ENCODE peak calls at places on chromosomes 11 and 22, in eight cellular contexts. U is GM10248; I is hepatocyte; W is CD4-positive, alpha-beta T cell; A is body of pancreas; K is B cell; X is fibroblast of villous mesenchyme; O is cardiac muscle cell. F is an unnamed sample.

GRCh38 chr11:72703281-72704008 is 29.2 kb upstream of the PDE2A start:
- DNase-seq in U (no peak), I (peak), W (no peak), A (peak), K (no peak), X (peak), O (no peak), F (no peak)

GRCh38 chr22:39530692-39531331 is 1.7 kb downstream of the RPS19BP1 start:
- DNase-seq in U (no peak), I (peak), W (no peak), A (no peak), K (no peak), X (peak), O (peak), F (no peak)

GRCh38 chr11:12993626-12994025 is 15.5 kb upstream of the RASSF10 start:
- DNase-seq in U (no peak), I (no peak), W (no peak), A (no peak), K (no peak), X (no peak), O (no peak), F (no peak)

GRCh38 chr11:131626761-131627160 is 256.3 kb downstream of the NTM start:
- DNase-seq in U (no peak), I (no peak), W (no peak), A (no peak), K (no peak), X (no peak), O (no peak), F (no peak)

GRCh38 chr11:64032050-64032449 is 3.7 kb upstream of the FLRT1 start:
- DNase-seq in U (no peak), I (no peak), W (no peak), A (no peak), K (no peak), X (no peak), O (no peak), F (no peak)

GRCh38 chr11:57370251-57370650 is 10.7 kb downstream of the PRG3 start:
- DNase-seq in U (no peak), I (no peak), W (no peak), A (no peak), K (no peak), X (no peak), O (no peak), F (no peak)

GRCh38 chr11:14189874-14190273 is 169.1 kb downstream of the RRAS2 start:
- DNase-seq in U (no peak), I (no peak), W (no peak), A (peak), K (no peak), X (peak), O (no peak), F (no peak)

GRCh38 chr11:28400236-28401100 is 292.3 kb downstream of the METTL15 start:
- DNase-seq in U (no peak), I (no peak), W (no peak), A (no peak), K (no peak), X (peak), O (no peak), F (no peak)

GRCh38 chr11:47797633-47798032 is 30.5 kb upstream of the FNBP4 start:
- DNase-seq in U (no peak), I (no peak), W (no peak), A (no peak), K (no peak), X (peak), O (no peak), F (no peak)

GRCh38 chr11:8709002-8709672 is 26.5 kb downstream of the RPL27A start:
- DNase-seq in U (no peak), I (peak), W (no peak), A (peak), K (no peak), X (peak), O (no peak), F (no peak)

GRCh38 chr11:111069076-111069475 is 176.4 kb upstream of the POU2AF2 start:
- DNase-seq in U (no peak), I (no peak), W (no peak), A (no peak), K (no peak), X (peak), O (no peak), F (no peak)
- TF ChIP-seq CTCF in U (no peak), I (no peak), W (no peak), A (no peak), K (no peak), X (peak), O (peak), F (no peak)

GRCh38 chr22:29348956-29349355 is 33.5 kb upstream of the RASL10A start:
- DNase-seq in U (no peak), I (no peak), W (no peak), A (no peak), K (no peak), X (no peak), O (no peak), F (no peak)
- TF ChIP-seq CTCF in U (no peak), I (no peak), W (no peak), A (no peak), K (no peak), X (no peak), O (no peak), F (no peak)

DNA sequence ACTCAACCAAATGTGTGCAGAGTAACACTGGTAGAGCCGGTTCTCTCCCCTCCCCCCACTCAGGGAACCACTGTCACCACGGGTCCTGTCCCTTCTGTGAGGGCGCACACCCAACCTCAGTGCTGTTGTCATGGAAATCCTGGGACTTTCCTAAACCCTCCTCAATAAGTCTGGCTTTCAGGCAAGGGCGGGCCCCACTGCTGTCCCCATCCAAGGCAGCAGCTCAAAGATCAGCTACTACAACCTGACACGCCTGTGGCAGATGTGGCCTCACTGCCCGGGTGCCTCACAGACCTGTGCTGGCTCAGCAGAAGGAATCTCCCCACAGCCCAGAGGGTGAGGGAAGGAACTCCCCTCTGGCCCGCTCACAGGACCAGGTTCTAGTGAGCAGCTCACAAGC is 2.2 kb downstream of the PRODH start:
- DNase-seq in U (no peak), I (no peak), W (no peak), A (no peak), K (no peak), X (no peak), O (no peak), F (no peak)
- TF ChIP-seq CTCF in U (no peak), I (no peak), W (no peak), A (no peak), K (no peak), X (no peak), O (no peak), F (no peak)

DNA sequence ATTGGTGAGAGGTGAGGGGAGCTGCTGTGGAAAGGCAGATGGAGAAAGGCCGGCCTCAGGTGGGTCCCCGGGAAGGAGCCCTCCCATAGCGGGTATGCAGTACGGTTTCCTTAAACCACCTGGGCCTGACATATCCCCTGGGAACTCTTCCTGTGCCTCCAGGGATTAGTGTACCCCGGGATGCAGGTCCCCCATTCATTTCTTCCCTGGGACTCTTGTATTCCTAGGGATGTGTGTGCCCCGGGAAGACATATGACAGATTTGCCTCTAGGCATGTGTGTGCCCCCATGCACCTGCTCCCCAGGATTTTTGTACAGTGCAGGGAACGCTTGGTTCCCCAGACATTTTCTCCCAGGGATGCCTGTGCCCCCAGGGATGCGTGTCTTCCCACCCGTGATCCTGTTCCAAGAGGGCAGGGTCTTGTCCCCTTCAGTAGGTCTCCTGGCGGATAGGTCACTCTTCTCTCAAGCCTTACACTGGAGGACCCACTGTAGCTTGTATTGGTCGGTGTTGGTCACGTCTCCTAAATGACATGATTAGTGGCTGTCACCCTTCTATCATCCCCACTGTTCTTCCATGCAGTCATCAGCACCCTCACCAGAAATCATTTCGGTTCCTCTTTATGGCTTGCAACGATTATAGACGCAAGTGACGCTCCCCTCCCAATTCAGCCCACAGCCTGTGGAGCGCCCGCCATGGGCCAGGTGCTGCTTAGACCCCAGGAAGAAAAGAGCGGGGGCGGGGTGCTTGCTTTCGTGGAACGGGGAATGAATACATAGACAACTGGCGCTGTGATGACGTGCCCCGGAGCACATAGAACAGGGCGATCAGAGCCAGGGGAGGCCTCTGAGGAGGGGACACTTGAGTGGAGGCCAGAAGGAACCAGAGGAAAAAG is 1.3 kb downstream of the PARVB start:
- DNase-seq in U (peak), I (no peak), W (no peak), A (peak), K (peak), X (no peak), O (no peak), F (peak)
- TF ChIP-seq CTCF in U (no peak), I (no peak), W (no peak), A (no peak), K (no peak), X (no peak), O (no peak), F (no peak)

GRCh38 chr11:42407379-42407778 is 904.4 kb upstream of the API5 start:
- DNase-seq in U (no peak), I (peak), W (no peak), A (peak), K (no peak), X (no peak), O (peak), F (peak)
- TF ChIP-seq CTCF in U (no peak), I (peak), W (no peak), A (no peak), K (no peak), X (no peak), O (peak), F (peak)

GRCh38 chr22:50141891-50142363 is 28.6 kb upstream of the PANX2 start:
- DNase-seq in U (no peak), I (no peak), W (no peak), A (no peak), K (no peak), X (peak), O (peak), F (no peak)
- TF ChIP-seq CTCF in U (no peak), I (peak), W (no peak), A (no peak), K (no peak), X (peak), O (peak), F (no peak)

GRCh38 chr22:22584722-22585121 is 25.7 kb upstream of the PRAME start:
- DNase-seq in U (no peak), I (no peak), W (no peak), A (no peak), K (no peak), X (no peak), O (no peak), F (no peak)

GRCh38 chr22:22590136-22590891 is 31.2 kb upstream of the PRAME start:
- DNase-seq in U (no peak), I (no peak), W (no peak), A (no peak), K (no peak), X (no peak), O (no peak), F (no peak)

GRCh38 chr22:22588485-22589164 is 29.6 kb upstream of the PRAME start:
- DNase-seq in U (no peak), I (no peak), W (no peak), A (no peak), K (no peak), X (no peak), O (no peak), F (no peak)

GRCh38 chr22:22591348-22592299 is 32.6 kb upstream of the PRAME start:
- DNase-seq in U (no peak), I (no peak), W (no peak), A (no peak), K (no peak), X (no peak), O (no peak), F (no peak)

GRCh38 chr22:22587577-22588188 is 28.6 kb upstream of the PRAME start:
- DNase-seq in U (no peak), I (no peak), W (no peak), A (no peak), K (no peak), X (no peak), O (no peak), F (no peak)
- TF ChIP-seq CTCF in U (no peak), I (no peak), W (no peak), A (no peak), K (no peak), X (no peak), O (no peak), F (no peak)